ENCODE peak calls at places on chromosomes 11 and 22, in five cellular contexts. One of them, this sample, is unnamed.

GRCh38 chr11:9697766-9698165 is 33.9 kb downstream of the SWAP70 start:
- DNase-seq in NCI-H146: no peak
- DNase-seq in stimulated activated CD4-positive, alpha-beta T cell treated with anti-CD3 and anti-CD28 coated beads, Interleukin-1b, Interleukin-23, amount 100 ng/mL, for 1 hour: no peak
- DNase-seq in left lung: no peak
- DNase-seq in bronchial epithelial cell: no peak
- DNase-seq in this sample: no peak

GRCh38 chr11:73470036-73470624 is 93.9 kb downstream of the RELT start:
- DNase-seq in left lung: no peak
- DNase-seq in bronchial epithelial cell: no peak
- DNase-seq in NCI-H146: no peak
- DNase-seq in stimulated activated CD4-positive, alpha-beta T cell treated with anti-CD3 and anti-CD28 coated beads, Interleukin-1b, Interleukin-23, amount 100 ng/mL, for 1 hour: no peak
- DNase-seq in this sample: no peak

GRCh38 chr11:110340427-110340826 is 44.0 kb upstream of the RDX start:
- DNase-seq in left lung: no peak
- DNase-seq in NCI-H146: no peak
- DNase-seq in bronchial epithelial cell: no peak
- DNase-seq in stimulated activated CD4-positive, alpha-beta T cell treated with anti-CD3 and anti-CD28 coated beads, Interleukin-1b, Interleukin-23, amount 100 ng/mL, for 1 hour: no peak
- DNase-seq in this sample: no peak

GRCh38 chr22:39494471-39495120 is 7.5 kb upstream of the MIEF1 start:
- DNase-seq in stimulated activated CD4-positive, alpha-beta T cell treated with anti-CD3 and anti-CD28 coated beads, Interleukin-1b, Interleukin-23, amount 100 ng/mL, for 1 hour: no peak
- DNase-seq in bronchial epithelial cell: no peak
- DNase-seq in NCI-H146: no peak
- DNase-seq in left lung: no peak
- DNase-seq in this sample: no peak

GRCh38 chr22:19997561-19998231 is 18.9 kb downstream of the ARVCF start:
- DNase-seq in stimulated activated CD4-positive, alpha-beta T cell treated with anti-CD3 and anti-CD28 coated beads, Interleukin-1b, Interleukin-23, amount 100 ng/mL, for 1 hour: no peak
- DNase-seq in bronchial epithelial cell: no peak
- DNase-seq in left lung: peak
- DNase-seq in NCI-H146: no peak
- DNase-seq in this sample: no peak

GRCh38 chr22:45055936-45056335 is 46.1 kb upstream of the PHF21B start:
- DNase-seq in NCI-H146: no peak
- DNase-seq in left lung: no peak
- DNase-seq in bronchial epithelial cell: no peak
- DNase-seq in stimulated activated CD4-positive, alpha-beta T cell treated with anti-CD3 and anti-CD28 coated beads, Interleukin-1b, Interleukin-23, amount 100 ng/mL, for 1 hour: no peak
- DNase-seq in this sample: no peak

GRCh38 chr11:28833670-28834069 is 725.5 kb downstream of the METTL15 start:
- DNase-seq in left lung: no peak
- DNase-seq in stimulated activated CD4-positive, alpha-beta T cell treated with anti-CD3 and anti-CD28 coated beads, Interleukin-1b, Interleukin-23, amount 100 ng/mL, for 1 hour: no peak
- DNase-seq in NCI-H146: no peak
- DNase-seq in bronchial epithelial cell: peak
- DNase-seq in this sample: peak

GRCh38 chr11:109511598-109511997 is 89.6 kb downstream of the C11orf87 start:
- DNase-seq in NCI-H146: no peak
- DNase-seq in stimulated activated CD4-positive, alpha-beta T cell treated with anti-CD3 and anti-CD28 coated beads, Interleukin-1b, Interleukin-23, amount 100 ng/mL, for 1 hour: no peak
- DNase-seq in left lung: no peak
- DNase-seq in bronchial epithelial cell: peak
- DNase-seq in this sample: peak

GRCh38 chr22:25362883-25363240 is 143.4 kb downstream of the CRYBB2 start:
- DNase-seq in bronchial epithelial cell: no peak
- DNase-seq in left lung: no peak
- DNase-seq in NCI-H146: no peak
- DNase-seq in stimulated activated CD4-positive, alpha-beta T cell treated with anti-CD3 and anti-CD28 coated beads, Interleukin-1b, Interleukin-23, amount 100 ng/mL, for 1 hour: no peak
- DNase-seq in this sample: no peak

GRCh38 chr11:69400140-69400539 is 81.3 kb upstream of the LINC01488 start:
- DNase-seq in NCI-H146: no peak
- DNase-seq in left lung: no peak
- DNase-seq in bronchial epithelial cell: no peak
- DNase-seq in stimulated activated CD4-positive, alpha-beta T cell treated with anti-CD3 and anti-CD28 coated beads, Interleukin-1b, Interleukin-23, amount 100 ng/mL, for 1 hour: no peak
- DNase-seq in this sample: no peak

GRCh38 chr11:23620617-23621016 is 760.3 kb upstream of the CCDC179 start:
- DNase-seq in left lung: no peak
- DNase-seq in NCI-H146: no peak
- DNase-seq in stimulated activated CD4-positive, alpha-beta T cell treated with anti-CD3 and anti-CD28 coated beads, Interleukin-1b, Interleukin-23, amount 100 ng/mL, for 1 hour: no peak
- DNase-seq in bronchial epithelial cell: no peak
- DNase-seq in this sample: no peak

GRCh38 chr22:19962246-19962908 is 20.8 kb upstream of the TXNRD2 start:
- DNase-seq in bronchial epithelial cell: peak
- DNase-seq in stimulated activated CD4-positive, alpha-beta T cell treated with anti-CD3 and anti-CD28 coated beads, Interleukin-1b, Interleukin-23, amount 100 ng/mL, for 1 hour: no peak
- DNase-seq in NCI-H146: peak
- DNase-seq in left lung: peak
- DNase-seq in this sample: peak

GRCh38 chr11:650482-650881 is 13.4 kb downstream of the DRD4 start:
- DNase-seq in NCI-H146: no peak
- DNase-seq in stimulated activated CD4-positive, alpha-beta T cell treated with anti-CD3 and anti-CD28 coated beads, Interleukin-1b, Interleukin-23, amount 100 ng/mL, for 1 hour: no peak
- DNase-seq in left lung: peak
- DNase-seq in bronchial epithelial cell: no peak
- DNase-seq in this sample: no peak

GRCh38 chr11:109808569-109808968 is 284.6 kb upstream of the ZC3H12C start:
- DNase-seq in bronchial epithelial cell: peak
- DNase-seq in stimulated activated CD4-positive, alpha-beta T cell treated with anti-CD3 and anti-CD28 coated beads, Interleukin-1b, Interleukin-23, amount 100 ng/mL, for 1 hour: no peak
- DNase-seq in left lung: no peak
- DNase-seq in NCI-H146: no peak
- DNase-seq in this sample: peak

This sample was measured in mammary epithelial cell.